ENCODE peak calls at places on chromosome X, in ten cellular contexts. Z is choroid plexus epithelial cell; D is upper lobe of right lung; P is tibial nerve; V is left lung; Y is IMR-90; G is NB4; O is breast epithelium; F is Caco-2; X is CD8-positive, alpha-beta T cell. C is an unnamed sample.

GRCh38 chrX:44937606-44938005 is 64.6 kb downstream of the KDM6A start:
- DNase-seq in D (no peak), G (no peak), P (no peak), F (no peak), X (no peak), Y (no peak), V (no peak), Z (no peak), O (no peak), C (no peak)

GRCh38 chrX:45850197-45850774 is 649.6 kb upstream of the DIPK2B start:
- DNase-seq in P (no peak), O (no peak), G (peak), X (peak), V (no peak), Y (no peak), D (no peak), Z (peak), F (peak), C (no peak)

GRCh38 chrX:41238543-41238942 is 95.4 kb upstream of the DDX3X start:
- DNase-seq in F (no peak), P (no peak), D (no peak), G (peak), V (no peak), Z (peak), O (no peak), Y (peak), X (no peak), C (no peak)

GRCh38 chrX:21986596-21986995 is 45.5 kb upstream of the PHEX start:
- DNase-seq in P (no peak), D (no peak), Y (peak), V (no peak), G (no peak), X (no peak), O (no peak), F (no peak), Z (peak), C (no peak)

GRCh38 chrX:152810403-152810802 is 20.2 kb downstream of the CETN2 start:
- DNase-seq in F (no peak), V (no peak), Z (no peak), O (no peak), X (no peak), Y (no peak), D (no peak), P (no peak), G (no peak), C (no peak)

GRCh38 chrX:13092455-13092941 is 48.1 kb upstream of the FAM9C start:
- DNase-seq in V (peak), G (peak), X (peak), F (no peak), P (no peak), Z (no peak), Y (no peak), D (peak), O (peak), C (no peak)

GRCh38 chrX:106811131-106811910 is 8.8 kb downstream of the TBC1D8B start:
- DNase-seq in Y (no peak), P (no peak), O (no peak), G (no peak), X (no peak), V (no peak), D (no peak), Z (peak), F (no peak), C (no peak)

GRCh38 chrX:19514791-19515614 is at the start of gene MAP3K15:
- DNase-seq in G (peak), O (no peak), D (peak), Y (no peak), V (peak), P (no peak), Z (no peak), X (peak), F (peak), C (no peak)

GRCh38 chrX:72306851-72307645 is 1.3 kb upstream of the CITED1 start:
- DNase-seq in G (peak), D (peak), F (peak), O (peak), Z (peak), Y (peak), X (peak), V (peak), P (peak), C (no peak)

GRCh38 chrX:87409113-87409841 is 108.3 kb upstream of the KLHL4 start:
- DNase-seq in G (peak), P (peak), Z (peak), Y (peak), O (peak), V (peak), F (no peak), X (no peak), D (peak), C (no peak)

GRCh38 chrX:108735680-108736508 is 469 bp downstream of the IRS4 start:
- DNase-seq in G (no peak), P (no peak), V (peak), F (no peak), O (no peak), Y (no peak), D (peak), Z (peak), X (no peak), C (no peak)

GRCh38 chrX:37753384-37753783 is 26.5 kb upstream of the CYBB start:
- DNase-seq in X (no peak), O (no peak), F (no peak), G (peak), P (no peak), V (no peak), Y (no peak), D (no peak), Z (no peak), C (no peak)

GRCh38 chrX:13167444-13168207 is 123.2 kb upstream of the FAM9C start:
- DNase-seq in O (peak), Y (peak), X (no peak), F (no peak), D (no peak), G (peak), V (no peak), Z (peak), P (peak), C (no peak)

GRCh38 chrX:137427813-137428212 is 138.1 kb upstream of the ZIC3 start:
- DNase-seq in Z (peak), P (no peak), Y (no peak), V (no peak), D (no peak), G (no peak), X (no peak), F (no peak), O (no peak), C (no peak)

GRCh38 chrX:137425273-137425902 is 140.5 kb upstream of the ZIC3 start:
- DNase-seq in X (no peak), D (no peak), O (no peak), V (no peak), P (no peak), Z (no peak), G (no peak), Y (no peak), F (no peak), C (no peak)

GRCh38 chrX:137427061-137427778 is 138.7 kb upstream of the ZIC3 start:
- DNase-seq in P (no peak), X (no peak), G (no peak), O (no peak), Y (no peak), Z (no peak), V (no peak), F (no peak), D (no peak), C (no peak)

GRCh38 chrX:137423241-137423640 is 142.7 kb upstream of the ZIC3 start:
- DNase-seq in V (no peak), G (no peak), D (no peak), O (no peak), Z (no peak), F (no peak), X (no peak), Y (no peak), P (no peak), C (no peak)

GRCh38 chrX:137424679-137425078 is 141.2 kb upstream of the ZIC3 start:
- DNase-seq in Z (no peak), D (no peak), F (no peak), G (no peak), V (no peak), O (no peak), P (no peak), Y (no peak), X (no peak), C (no peak)
- H3K4me3 ChIP-seq in Z (no peak), D (no peak), F (no peak), G (no peak), V (no peak), O (no peak), P (no peak), Y (no peak), X (no peak), C (no peak)

GRCh38 chrX:8845060-8845459 is 43.9 kb upstream of the FAM9A start:
- DNase-seq in Z (peak), X (no peak), G (no peak), V (no peak), D (no peak), F (peak), O (no peak), Y (peak), P (no peak), C (no peak)
- TF ChIP-seq CTCF in Z (peak), X (no peak), G (no peak), V (no peak), D (no peak), F (no peak), O (no peak), Y (peak), P (no peak), C (no peak)

DNA sequence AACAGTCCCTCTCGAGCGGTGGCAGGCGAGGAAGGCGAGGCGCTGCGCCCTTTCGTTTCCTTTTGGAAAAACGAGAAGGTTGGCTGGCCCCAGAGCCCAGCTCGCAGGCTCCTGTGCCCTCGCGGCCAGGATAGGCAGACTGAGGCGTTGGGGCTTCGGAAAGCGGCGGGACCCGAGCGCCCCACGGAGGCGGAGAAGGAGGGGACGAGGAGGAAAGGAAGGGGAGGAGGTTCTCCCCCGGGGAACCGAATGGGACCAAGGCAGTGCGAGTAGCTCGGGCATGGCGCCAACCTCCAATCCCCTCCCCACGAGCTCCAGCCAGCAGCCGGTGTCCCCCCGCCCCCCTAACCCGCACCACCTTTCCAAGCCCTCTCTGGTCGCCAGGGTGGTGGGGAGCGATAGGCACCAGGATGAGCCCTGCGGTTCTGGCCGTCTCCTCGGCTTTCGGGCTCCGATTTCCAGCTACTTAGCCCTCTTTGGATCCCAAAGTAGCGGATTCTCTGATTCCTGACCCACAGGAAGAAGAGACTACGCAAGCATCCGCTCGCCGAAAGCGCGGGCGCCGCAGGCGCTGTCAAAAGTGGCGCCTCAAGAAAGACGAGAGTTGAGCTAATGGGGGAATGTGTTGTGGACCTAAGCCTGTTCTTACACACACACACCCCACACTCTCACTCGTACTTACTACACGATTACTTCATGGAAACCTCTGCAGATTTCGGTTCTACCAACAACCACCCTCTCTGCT is 15.2 kb upstream of the ZIC3 start:
- DNase-seq in Y (no peak), F (no peak), D (no peak), V (no peak), G (no peak), X (no peak), P (no peak), Z (no peak), O (no peak), C (no peak)
- H3K4me3 ChIP-seq in Y (no peak), F (no peak), D (no peak), V (no peak), G (no peak), X (no peak), P (no peak), Z (peak), O (peak), C (no peak)

DNA sequence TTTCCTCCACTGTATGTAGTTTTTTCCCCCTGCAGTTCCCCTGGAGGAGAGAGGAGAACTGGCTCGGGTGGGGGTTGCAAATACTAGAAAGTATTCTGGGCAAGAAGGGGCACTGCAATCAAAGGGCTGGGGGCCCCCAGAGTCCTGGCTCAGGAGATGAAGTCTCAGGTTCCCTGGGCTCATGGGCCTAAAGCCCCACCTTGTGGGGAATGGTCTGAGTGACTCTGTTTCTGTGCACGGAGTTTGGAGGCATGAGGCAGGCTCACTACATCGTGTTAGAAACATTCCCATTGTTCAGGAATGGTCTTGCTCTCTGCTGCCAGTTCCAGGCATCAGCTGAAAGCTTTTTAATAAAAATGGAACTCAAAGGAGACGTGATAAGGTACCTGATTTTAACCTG is 122.5 kb downstream of the TMEM164 start:
- DNase-seq in Z (peak), Y (peak), P (no peak), O (no peak), V (no peak), G (no peak), X (no peak), D (no peak), F (peak), C (no peak)
- TF ChIP-seq CTCF in Z (peak), Y (peak), P (no peak), O (no peak), V (no peak), G (peak), X (no peak), D (no peak), F (peak), C (no peak)

DNA sequence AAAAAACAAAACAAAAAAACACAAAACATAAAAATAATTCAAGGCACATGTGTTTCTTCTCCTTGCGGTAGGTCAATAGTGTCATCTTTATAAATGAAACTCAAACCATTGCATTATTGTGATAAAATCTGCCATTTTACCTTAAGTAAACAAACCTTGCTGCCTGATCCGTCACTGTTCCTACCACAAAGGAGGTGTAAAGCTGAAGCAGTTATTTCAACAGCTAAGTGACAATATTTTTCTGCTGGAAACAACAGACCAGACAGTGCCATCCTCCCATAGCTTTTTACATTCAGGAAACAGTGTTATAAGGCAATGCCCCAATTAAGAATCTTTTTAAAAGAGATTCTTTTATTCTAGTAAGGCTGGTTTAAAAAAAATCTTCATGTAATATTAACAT is 242.7 kb downstream of the PPP1R2C start:
- DNase-seq in X (no peak), Z (no peak), V (no peak), Y (no peak), G (no peak), F (no peak), O (no peak), P (no peak), D (no peak), C (no peak)
- H3K4me3 ChIP-seq in X (no peak), Z (no peak), V (no peak), Y (no peak), G (no peak), F (no peak), O (no peak), P (no peak), D (no peak), C (no peak)

GRCh38 chrX:39709364-39709763 is 388.4 kb downstream of the BCOR start:
- DNase-seq in O (no peak), F (no peak), G (no peak), X (no peak), D (no peak), V (no peak), Z (no peak), P (no peak), Y (no peak), C (no peak)

GRCh38 chrX:39703307-39703706 is 394.5 kb downstream of the BCOR start:
- DNase-seq in P (peak), Z (no peak), D (no peak), F (no peak), Y (no peak), X (no peak), G (no peak), O (no peak), V (no peak), C (no peak)

GRCh38 chrX:39704590-39704989 is 393.2 kb downstream of the BCOR start:
- DNase-seq in F (no peak), O (no peak), P (no peak), D (no peak), G (no peak), V (no peak), Z (no peak), X (no peak), Y (no peak), C (no peak)

GRCh38 chrX:39705299-39705698 is 392.5 kb downstream of the BCOR start:
- DNase-seq in O (peak), V (peak), Z (peak), G (peak), D (peak), X (no peak), Y (peak), F (no peak), P (peak), C (no peak)
- TF ChIP-seq CTCF in O (peak), V (peak), Z (peak), G (peak), D (peak), X (no peak), Y (peak), F (no peak), P (peak), C (no peak)

GRCh38 chrX:16573781-16574180 is 76.2 kb upstream of the S100G start:
- DNase-seq in X (no peak), Y (peak), P (no peak), F (no peak), V (no peak), G (no peak), D (no peak), Z (peak), O (no peak), C (no peak)
- H3K4me3 ChIP-seq in X (no peak), Y (no peak), P (no peak), F (no peak), V (no peak), G (no peak), D (no peak), Z (no peak), O (no peak), C (no peak)

C was measured in GM12864.